ENCODE peak calls at places on chromosome 20, in seven cellular contexts. F is activated T-helper 1 cell treated with anti-CD3 and anti-CD28 coated beads, Interleukin-2, amount 50 U/mL, for 16 hours; C is NCI-H774; N is stimulated activated CD8-positive, alpha-beta memory T cell treated with anti-CD3 and anti-CD28 coated beads, Interleukin-12 subunit alpha, Interleukin-12 subunit beta, amount 100 ng/mL, for 1 hour; E is fibroblast of mammary gland; L is lower lobe of right lung; Z is GM12865. Q is an unnamed sample.
A peak's percentile ranks its signal among the peaks of the same experiment; 100 is the strongest.

GRCh38 chr20:22426772-22427171 is 157.6 kb downstream of the FOXA2 start:
- DNase-seq in Z (no peak), F (no peak), E (no peak), N (no peak), C (no peak), L (no peak), Q (no peak)

GRCh38 chr20:39108746-39109145 is 146.6 kb downstream of the DHX35 start:
- DNase-seq in E (peak; percentile 44), N (no peak), C (no peak), F (no peak), Z (no peak), L (no peak), Q (no peak)

GRCh38 chr20:4862661-4863060 is 138.6 kb downstream of the SLC23A2 start:
- DNase-seq in F (no peak), L (no peak), C (no peak), N (no peak), Z (no peak), E (no peak), Q (no peak)

GRCh38 chr20:17807670-17808069 is 107.9 kb downstream of the BANF2 start:
- DNase-seq in E (peak; percentile 67), F (no peak), C (no peak), N (no peak), Z (peak; percentile 47), L (no peak), Q (no peak)

GRCh38 chr20:37411408-37412306 is 65.7 kb downstream of the SRC start:
- DNase-seq in Z (no peak), F (no peak), C (no peak), L (no peak), E (no peak), N (no peak), Q (no peak)

GRCh38 chr20:53208110-53208908 is 236.2 kb downstream of the TSHZ2 start:
- DNase-seq in E (no peak), F (no peak), Z (no peak), N (no peak), C (no peak), L (no peak), Q (no peak)

GRCh38 chr20:35004051-35004725 is 48.5 kb downstream of the MYH7B start:
- DNase-seq in Z (no peak), C (no peak), F (no peak), N (no peak), E (no peak), L (peak; percentile 7), Q (peak; percentile 45)

GRCh38 chr20:48486065-48486464 is 341.7 kb downstream of the PREX1 start:
- DNase-seq in E (no peak), N (no peak), L (no peak), C (no peak), Z (no peak), F (no peak), Q (no peak)

GRCh38 chr20:40992349-40993113 is 36.1 kb upstream of the TOP1 start:
- DNase-seq in N (no peak), E (no peak), F (no peak), C (no peak), Z (no peak), L (no peak), Q (no peak)

GRCh38 chr20:44523746-44524145 is 1.9 kb upstream of the SERINC3 start:
- DNase-seq in N (no peak), C (no peak), L (no peak), Z (no peak), F (no peak), E (no peak), Q (no peak)

GRCh38 chr20:56890011-56890410 is 260.9 kb downstream of the TFAP2C start:
- DNase-seq in E (no peak), Z (no peak), N (no peak), L (no peak), C (no peak), F (no peak), Q (no peak)

GRCh38 chr20:33160681-33161080 is 7.3 kb upstream of the BPIFA2 start:
- DNase-seq in F (no peak), N (no peak), C (no peak), E (no peak), Z (no peak), L (no peak), Q (no peak)

GRCh38 chr20:24915892-24916291 is 33.2 kb upstream of the CST7 start:
- DNase-seq in Z (no peak), N (no peak), C (no peak), F (no peak), L (no peak), E (no peak), Q (no peak)

GRCh38 chr20:40542065-40542464 is 147.0 kb downstream of the MAFB start:
- DNase-seq in F (no peak), N (no peak), E (no peak), L (no peak), C (no peak), Z (no peak), Q (no peak)

GRCh38 chr20:1672728-1673127 is 15.1 kb upstream of the SIRPG start:
- DNase-seq in E (no peak), L (no peak), Z (no peak), C (no peak), N (no peak), F (no peak), Q (no peak)

GRCh38 chr20:38187512-38187911 is 22.4 kb upstream of the TGM2 start:
- DNase-seq in N (no peak), C (no peak), Z (no peak), E (peak; percentile 61), L (peak; percentile 69), F (no peak), Q (no peak)

GRCh38 chr20:805713-806112 is 27.8 kb upstream of the FAM110A start:
- DNase-seq in L (no peak), Z (no peak), E (peak; percentile 36), C (no peak), F (no peak), N (no peak), Q (no peak)

GRCh38 chr20:571754-572331 is 28.3 kb upstream of the CSNK2A1 start:
- DNase-seq in E (peak; percentile 18), F (no peak), Z (no peak), N (no peak), C (no peak), L (peak; percentile 54), Q (peak; percentile 94)

GRCh38 chr20:51221103-51221502 is 198.2 kb upstream of the KCNG1 start:
- DNase-seq in C (no peak), Z (no peak), L (no peak), F (no peak), E (no peak), N (no peak), Q (no peak)

GRCh38 chr20:22411568-22412450 is 172.6 kb downstream of the FOXA2 start:
- DNase-seq in F (no peak), L (no peak), C (no peak), Z (no peak), E (peak; percentile 91), N (no peak), Q (no peak)

GRCh38 chr20:37929366-37930014 is 26.6 kb downstream of the VSTM2L start:
- DNase-seq in Z (no peak), F (no peak), E (no peak), L (no peak), N (no peak), C (no peak), Q (no peak)

GRCh38 chr20:62647521-62648317 is 5.4 kb downstream of the SLCO4A1 start:
- DNase-seq in E (peak; percentile 10), N (no peak), L (no peak), F (no peak), Z (no peak), C (no peak), Q (no peak)

GRCh38 chr20:62141397-62142251 is 1.6 kb downstream of the PSMA7 start:
- DNase-seq in C (no peak), L (no peak), E (peak; percentile 54), N (no peak), F (no peak), Z (peak; percentile 25), Q (no peak)

GRCh38 chr20:58634121-58634817 is 16.8 kb upstream of the STX16 start:
- DNase-seq in C (no peak), N (no peak), F (no peak), L (no peak), E (peak; percentile 88), Z (no peak), Q (peak; percentile 35)

GRCh38 chr20:49984426-49985153 is 1.8 kb downstream of the SNAI1 start:
- DNase-seq in C (no peak), F (no peak), L (no peak), N (no peak), Z (no peak), E (no peak), Q (no peak)

GRCh38 chr20:58219342-58219700 is 9.1 kb downstream of the ANKRD60 start:
- DNase-seq in L (no peak), N (no peak), C (no peak), Z (no peak), F (no peak), E (peak; percentile 89), Q (no peak)

Q was measured in kidney.